ENCODE peak calls at places on chromosomes 11 and 22, in nine cellular contexts. One of them, this sample, is unnamed.
A peak's percentile ranks its signal among the peaks of the same experiment; 100 is the strongest.

GRCh38 chr11:75238595-75239245 is 1.9 kb upstream of the TPBGL start:
- DNase-seq in NCI-H345: no peak
- DNase-seq in activated naive CD4-positive, alpha-beta T cell treated with anti-CD3 and anti-CD28 coated beads, Interleukin-2, amount 50 U/mL, for 72 hours: no peak
- DNase-seq in GM12865: no peak
- DNase-seq in GM23248: no peak
- DNase-seq in GF-D8: no peak
- DNase-seq in brain pericyte: no peak
- DNase-seq in NCI-H510A: no peak
- DNase-seq in CD4-positive, CD25-positive, alpha-beta regulatory T cell: no peak
- DNase-seq in this sample: no peak

GRCh38 chr22:30905696-30906341 is 62.8 kb downstream of the MORC2 start:
- DNase-seq in GF-D8: no peak
- DNase-seq in brain pericyte: no peak
- DNase-seq in GM12865: no peak
- DNase-seq in NCI-H510A: no peak
- DNase-seq in GM23248: no peak
- DNase-seq in CD4-positive, CD25-positive, alpha-beta regulatory T cell: no peak
- DNase-seq in NCI-H345: no peak
- DNase-seq in activated naive CD4-positive, alpha-beta T cell treated with anti-CD3 and anti-CD28 coated beads, Interleukin-2, amount 50 U/mL, for 72 hours: no peak
- DNase-seq in this sample: no peak

GRCh38 chr22:34493471-34493870 is 572.5 kb upstream of the ISX start:
- DNase-seq in GF-D8: no peak
- DNase-seq in brain pericyte: no peak
- DNase-seq in NCI-H510A: no peak
- DNase-seq in activated naive CD4-positive, alpha-beta T cell treated with anti-CD3 and anti-CD28 coated beads, Interleukin-2, amount 50 U/mL, for 72 hours: no peak
- DNase-seq in GM12865: no peak
- DNase-seq in NCI-H345: no peak
- DNase-seq in GM23248: no peak
- DNase-seq in CD4-positive, CD25-positive, alpha-beta regulatory T cell: no peak
- DNase-seq in this sample: no peak

GRCh38 chr11:2951235-2952110 is 22.3 kb upstream of the PHLDA2 start:
- DNase-seq in brain pericyte: no peak
- DNase-seq in NCI-H510A: no peak
- DNase-seq in GM23248: peak; percentile 75
- DNase-seq in NCI-H345: no peak
- DNase-seq in GM12865: no peak
- DNase-seq in GF-D8: no peak
- DNase-seq in CD4-positive, CD25-positive, alpha-beta regulatory T cell: no peak
- DNase-seq in activated naive CD4-positive, alpha-beta T cell treated with anti-CD3 and anti-CD28 coated beads, Interleukin-2, amount 50 U/mL, for 72 hours: no peak
- DNase-seq in this sample: peak; percentile 74

GRCh38 chr11:128318856-128319474 is 268.4 kb downstream of the ETS1 start:
- DNase-seq in NCI-H345: no peak
- DNase-seq in GF-D8: no peak
- DNase-seq in brain pericyte: no peak
- DNase-seq in NCI-H510A: no peak
- DNase-seq in GM23248: no peak
- DNase-seq in CD4-positive, CD25-positive, alpha-beta regulatory T cell: peak; percentile 55
- DNase-seq in GM12865: peak; percentile 91
- DNase-seq in activated naive CD4-positive, alpha-beta T cell treated with anti-CD3 and anti-CD28 coated beads, Interleukin-2, amount 50 U/mL, for 72 hours: peak; percentile 68
- DNase-seq in this sample: peak; percentile 51

GRCh38 chr11:135036488-135037297 is 624.7 kb upstream of the B3GAT1 start:
- DNase-seq in NCI-H345: no peak
- DNase-seq in GM12865: no peak
- DNase-seq in NCI-H510A: no peak
- DNase-seq in GM23248: no peak
- DNase-seq in brain pericyte: no peak
- DNase-seq in CD4-positive, CD25-positive, alpha-beta regulatory T cell: no peak
- DNase-seq in GF-D8: no peak
- DNase-seq in activated naive CD4-positive, alpha-beta T cell treated with anti-CD3 and anti-CD28 coated beads, Interleukin-2, amount 50 U/mL, for 72 hours: no peak
- DNase-seq in this sample: no peak

GRCh38 chr11:31236052-31236652 is 133.4 kb downstream of the DCDC1 start:
- DNase-seq in GM12865: no peak
- DNase-seq in GM23248: peak; percentile 39
- DNase-seq in CD4-positive, CD25-positive, alpha-beta regulatory T cell: no peak
- DNase-seq in GF-D8: no peak
- DNase-seq in NCI-H510A: no peak
- DNase-seq in NCI-H345: peak; percentile 12
- DNase-seq in brain pericyte: no peak
- DNase-seq in activated naive CD4-positive, alpha-beta T cell treated with anti-CD3 and anti-CD28 coated beads, Interleukin-2, amount 50 U/mL, for 72 hours: no peak
- DNase-seq in this sample: peak; percentile 14

GRCh38 chr22:36087784-36088183 is 59.2 kb upstream of the RBFOX2 start:
- DNase-seq in GF-D8: no peak
- DNase-seq in CD4-positive, CD25-positive, alpha-beta regulatory T cell: no peak
- DNase-seq in brain pericyte: no peak
- DNase-seq in NCI-H345: no peak
- DNase-seq in GM12865: no peak
- DNase-seq in NCI-H510A: no peak
- DNase-seq in activated naive CD4-positive, alpha-beta T cell treated with anti-CD3 and anti-CD28 coated beads, Interleukin-2, amount 50 U/mL, for 72 hours: no peak
- DNase-seq in GM23248: no peak
- DNase-seq in this sample: no peak

GRCh38 chr11:6647282-6647679 is 8.3 kb downstream of the DCHS1 start:
- DNase-seq in NCI-H510A: no peak
- DNase-seq in activated naive CD4-positive, alpha-beta T cell treated with anti-CD3 and anti-CD28 coated beads, Interleukin-2, amount 50 U/mL, for 72 hours: no peak
- DNase-seq in GM23248: peak; percentile 78
- DNase-seq in GM12865: no peak
- DNase-seq in NCI-H345: no peak
- DNase-seq in GF-D8: no peak
- DNase-seq in CD4-positive, CD25-positive, alpha-beta regulatory T cell: no peak
- DNase-seq in brain pericyte: no peak
- DNase-seq in this sample: peak; percentile 67

GRCh38 chr11:72828081-72828567 is 13.9 kb downstream of the ATG16L2 start:
- DNase-seq in brain pericyte: no peak
- DNase-seq in NCI-H510A: peak; percentile 15
- DNase-seq in CD4-positive, CD25-positive, alpha-beta regulatory T cell: no peak
- DNase-seq in NCI-H345: no peak
- DNase-seq in GM12865: no peak
- DNase-seq in activated naive CD4-positive, alpha-beta T cell treated with anti-CD3 and anti-CD28 coated beads, Interleukin-2, amount 50 U/mL, for 72 hours: no peak
- DNase-seq in GF-D8: no peak
- DNase-seq in GM23248: peak; percentile 29
- DNase-seq in this sample: no peak

GRCh38 chr11:102420547-102420946 is 32.0 kb downstream of the TMEM123 start:
- DNase-seq in GF-D8: no peak
- DNase-seq in GM23248: no peak
- DNase-seq in activated naive CD4-positive, alpha-beta T cell treated with anti-CD3 and anti-CD28 coated beads, Interleukin-2, amount 50 U/mL, for 72 hours: peak; percentile 29
- DNase-seq in NCI-H345: no peak
- DNase-seq in brain pericyte: no peak
- DNase-seq in CD4-positive, CD25-positive, alpha-beta regulatory T cell: no peak
- DNase-seq in NCI-H510A: no peak
- DNase-seq in GM12865: peak; percentile 23
- DNase-seq in this sample: no peak

GRCh38 chr11:93072236-93072635 is 102.8 kb downstream of the MTNR1B start:
- DNase-seq in NCI-H510A: no peak
- DNase-seq in GF-D8: no peak
- DNase-seq in brain pericyte: no peak
- DNase-seq in GM23248: no peak
- DNase-seq in CD4-positive, CD25-positive, alpha-beta regulatory T cell: no peak
- DNase-seq in GM12865: no peak
- DNase-seq in NCI-H345: no peak
- DNase-seq in activated naive CD4-positive, alpha-beta T cell treated with anti-CD3 and anti-CD28 coated beads, Interleukin-2, amount 50 U/mL, for 72 hours: no peak
- DNase-seq in this sample: no peak

GRCh38 chr11:25860677-25861445 is 471.1 kb upstream of the ANO3 start:
- DNase-seq in CD4-positive, CD25-positive, alpha-beta regulatory T cell: no peak
- DNase-seq in NCI-H345: peak; percentile 86
- DNase-seq in GM23248: peak; percentile 1
- DNase-seq in activated naive CD4-positive, alpha-beta T cell treated with anti-CD3 and anti-CD28 coated beads, Interleukin-2, amount 50 U/mL, for 72 hours: no peak
- DNase-seq in GF-D8: no peak
- DNase-seq in GM12865: no peak
- DNase-seq in brain pericyte: peak; percentile 17
- DNase-seq in NCI-H510A: no peak
- DNase-seq in this sample: peak; percentile 73

GRCh38 chr11:2300936-2301630 is 635 bp downstream of the C11orf21 start:
- DNase-seq in brain pericyte: no peak
- DNase-seq in activated naive CD4-positive, alpha-beta T cell treated with anti-CD3 and anti-CD28 coated beads, Interleukin-2, amount 50 U/mL, for 72 hours: no peak
- DNase-seq in GM23248: no peak
- DNase-seq in NCI-H345: no peak
- DNase-seq in NCI-H510A: no peak
- DNase-seq in GM12865: no peak
- DNase-seq in CD4-positive, CD25-positive, alpha-beta regulatory T cell: no peak
- DNase-seq in GF-D8: peak; percentile 30
- DNase-seq in this sample: no peak

GRCh38 chr11:129828301-129828836 is 12.7 kb downstream of the TMEM45B start:
- DNase-seq in GM23248: no peak
- DNase-seq in CD4-positive, CD25-positive, alpha-beta regulatory T cell: no peak
- DNase-seq in NCI-H510A: peak; percentile 41
- DNase-seq in brain pericyte: no peak
- DNase-seq in GM12865: no peak
- DNase-seq in GF-D8: peak; percentile 69
- DNase-seq in NCI-H345: peak; percentile 69
- DNase-seq in activated naive CD4-positive, alpha-beta T cell treated with anti-CD3 and anti-CD28 coated beads, Interleukin-2, amount 50 U/mL, for 72 hours: no peak
- DNase-seq in this sample: no peak

GRCh38 chr11:1739576-1739975 is 10.8 kb downstream of the IFITM10 start:
- DNase-seq in brain pericyte: no peak
- DNase-seq in activated naive CD4-positive, alpha-beta T cell treated with anti-CD3 and anti-CD28 coated beads, Interleukin-2, amount 50 U/mL, for 72 hours: no peak
- DNase-seq in NCI-H345: no peak
- DNase-seq in GM23248: no peak
- DNase-seq in GF-D8: no peak
- DNase-seq in CD4-positive, CD25-positive, alpha-beta regulatory T cell: no peak
- DNase-seq in NCI-H510A: no peak
- DNase-seq in GM12865: no peak
- DNase-seq in this sample: no peak

GRCh38 chr22:43293259-43293658 is 49.9 kb downstream of the SCUBE1 start:
- DNase-seq in CD4-positive, CD25-positive, alpha-beta regulatory T cell: no peak
- DNase-seq in NCI-H510A: no peak
- DNase-seq in brain pericyte: no peak
- DNase-seq in GM12865: no peak
- DNase-seq in GF-D8: no peak
- DNase-seq in activated naive CD4-positive, alpha-beta T cell treated with anti-CD3 and anti-CD28 coated beads, Interleukin-2, amount 50 U/mL, for 72 hours: no peak
- DNase-seq in NCI-H345: peak; percentile 10
- DNase-seq in GM23248: peak; percentile 77
- DNase-seq in this sample: no peak

GRCh38 chr11:58888579-58888978 is 44.1 kb upstream of the GLYATL2 start:
- DNase-seq in brain pericyte: no peak
- DNase-seq in GM23248: no peak
- DNase-seq in activated naive CD4-positive, alpha-beta T cell treated with anti-CD3 and anti-CD28 coated beads, Interleukin-2, amount 50 U/mL, for 72 hours: no peak
- DNase-seq in GM12865: no peak
- DNase-seq in GF-D8: no peak
- DNase-seq in NCI-H510A: no peak
- DNase-seq in CD4-positive, CD25-positive, alpha-beta regulatory T cell: no peak
- DNase-seq in NCI-H345: no peak
- DNase-seq in this sample: no peak

GRCh38 chr11:10864688-10865087 is 6.8 kb upstream of the ZBED5 start:
- DNase-seq in brain pericyte: no peak
- DNase-seq in GF-D8: no peak
- DNase-seq in activated naive CD4-positive, alpha-beta T cell treated with anti-CD3 and anti-CD28 coated beads, Interleukin-2, amount 50 U/mL, for 72 hours: no peak
- DNase-seq in GM12865: no peak
- DNase-seq in NCI-H345: no peak
- DNase-seq in NCI-H510A: no peak
- DNase-seq in CD4-positive, CD25-positive, alpha-beta regulatory T cell: no peak
- DNase-seq in GM23248: no peak
- DNase-seq in this sample: peak; percentile 31

GRCh38 chr22:20192972-20193760 is 42.3 kb upstream of the CCDC188 start:
- DNase-seq in CD4-positive, CD25-positive, alpha-beta regulatory T cell: no peak
- DNase-seq in GF-D8: no peak
- DNase-seq in GM23248: no peak
- DNase-seq in NCI-H510A: no peak
- DNase-seq in GM12865: no peak
- DNase-seq in NCI-H345: no peak
- DNase-seq in activated naive CD4-positive, alpha-beta T cell treated with anti-CD3 and anti-CD28 coated beads, Interleukin-2, amount 50 U/mL, for 72 hours: no peak
- DNase-seq in brain pericyte: no peak
- DNase-seq in this sample: no peak

GRCh38 chr11:35173011-35173511 is 34.1 kb downstream of the CD44 start:
- DNase-seq in brain pericyte: no peak
- DNase-seq in GF-D8: no peak
- DNase-seq in CD4-positive, CD25-positive, alpha-beta regulatory T cell: no peak
- DNase-seq in GM23248: no peak
- DNase-seq in NCI-H510A: no peak
- DNase-seq in GM12865: peak; percentile 61
- DNase-seq in NCI-H345: no peak
- DNase-seq in activated naive CD4-positive, alpha-beta T cell treated with anti-CD3 and anti-CD28 coated beads, Interleukin-2, amount 50 U/mL, for 72 hours: no peak
- DNase-seq in this sample: no peak

GRCh38 chr11:16791494-16791961 is 53.1 kb downstream of the C11orf58 start:
- DNase-seq in CD4-positive, CD25-positive, alpha-beta regulatory T cell: no peak
- DNase-seq in NCI-H510A: no peak
- DNase-seq in NCI-H345: no peak
- DNase-seq in activated naive CD4-positive, alpha-beta T cell treated with anti-CD3 and anti-CD28 coated beads, Interleukin-2, amount 50 U/mL, for 72 hours: no peak
- DNase-seq in GM23248: peak; percentile 95
- DNase-seq in GF-D8: no peak
- DNase-seq in GM12865: no peak
- DNase-seq in brain pericyte: no peak
- DNase-seq in this sample: peak; percentile 94

This sample was measured in endothelial cell of umbilical vein.